ENCODE peak calls at places on chromosomes 11 and 22, in five cellular contexts. I, A, M, Y and G are unnamed samples. For H3K27me3, the result is how much of the 10 kb centered on the place peaks cover.

GRCh38 chr11:108496643-108497256 is 1.4 kb downstream of the POGLUT3 start:
- DNase-seq in I (no peak), A (no peak), M (no peak), Y (peak), G (no peak)

GRCh38 chr11:94768602-94769511 is 701 bp downstream of the AMOTL1 start:
- DNase-seq in I (peak), A (peak), M (peak), Y (peak), G (no peak)

GRCh38 chr22:23248583-23248982 is 68.3 kb downstream of the BCR start:
- DNase-seq in I (no peak), A (no peak), M (no peak), Y (peak), G (no peak)

GRCh38 chr11:2904153-2905052 is 18.8 kb upstream of the CDKN1C start:
- DNase-seq in I (no peak), A (no peak), M (no peak), Y (no peak), G (no peak)

GRCh38 chr11:41413843-41414242 is 45.6 kb downstream of the LRRC4C start:
- DNase-seq in I (no peak), A (no peak), M (no peak), Y (no peak), G (no peak)

GRCh38 chr22:42068351-42068730 is 2.3 kb downstream of the NAGA start:
- DNase-seq in I (peak), A (no peak), M (no peak), Y (no peak), G (no peak)

GRCh38 chr11:111846063-111846462 is 25.3 kb downstream of the ALG9 start:
- DNase-seq in I (no peak), A (peak), M (no peak), Y (peak), G (no peak)

GRCh38 chr11:111571829-111572501 is 30.3 kb upstream of the SIK2 start:
- DNase-seq in I (no peak), A (no peak), M (no peak), Y (no peak), G (no peak)

GRCh38 chr11:117055449-117055848 is 42.8 kb downstream of the SIK3 start:
- DNase-seq in I (no peak), A (no peak), M (no peak), Y (no peak), G (no peak)

GRCh38 chr11:17864478-17864941 is 129.9 kb downstream of the KCNC1 start:
- DNase-seq in I (no peak), A (no peak), M (no peak), Y (no peak), G (no peak)

GRCh38 chr11:17611049-17611448 is 64.0 kb downstream of the OTOG start:
- DNase-seq in I (no peak), A (no peak), M (no peak), Y (no peak), G (no peak)

GRCh38 chr11:119263352-119263940 is 53.5 kb downstream of the MCAM start:
- DNase-seq in I (no peak), A (no peak), M (no peak), Y (no peak), G (no peak)

GRCh38 chr11:101555366-101555765 is 28.4 kb downstream of the TRPC6 start:
- DNase-seq in I (no peak), A (no peak), M (no peak), Y (peak), G (no peak)

GRCh38 chr11:45110562-45110961 is 35.9 kb upstream of the PRDM11 start:
- DNase-seq in I (no peak), A (peak), M (peak), Y (peak), G (no peak)

GRCh38 chr11:120917536-120918239 is 106.2 kb upstream of the TBCEL start:
- DNase-seq in I (no peak), A (no peak), M (no peak), Y (no peak), G (no peak)

GRCh38 chr11:10646956-10647355 is 46.6 kb downstream of the IRAG1 start:
- DNase-seq in I (no peak), A (no peak), M (no peak), Y (no peak), G (no peak)

GRCh38 chr11:96145163-96145585 is 197.8 kb downstream of the MAML2 start:
- DNase-seq in I (no peak), A (no peak), M (peak), Y (no peak), G (no peak)

GRCh38 chr22:26047516-26047915 is 121.7 kb upstream of the SEZ6L start:
- DNase-seq in I (no peak), A (no peak), M (no peak), Y (no peak), G (no peak)

GRCh38 chr22:29520851-29521250 is 32.7 kb downstream of the THOC5 start:
- DNase-seq in I (no peak), A (no peak), M (peak), Y (peak), G (no peak)

GRCh38 chr11:65311197-65311631 is 3.5 kb upstream of the CDC42EP2 start:
- DNase-seq in I (no peak), A (no peak), M (no peak), Y (peak), G (no peak)

GRCh38 chr11:86158716-86159669 is 85.6 kb upstream of the EED start:
- DNase-seq in I (no peak), A (no peak), M (no peak), Y (no peak), G (no peak)

GRCh38 chr22:24338701-24339451 is 68.2 kb downstream of the SPECC1L start:
- DNase-seq in I (no peak), A (no peak), M (peak), Y (no peak), G (no peak)

GRCh38 chr11:102120437-102120935 is 10.2 kb downstream of the YAP1 start:
- DNase-seq in I (no peak), A (no peak), M (no peak), Y (no peak), G (no peak)

GRCh38 chr11:94647926-94648325 is 80.8 kb downstream of the PIWIL4 start:
- DNase-seq in I (no peak), A (peak), M (peak), Y (peak), G (no peak)

GRCh38 chr22:17332109-17332508 is 37.2 kb upstream of the CECR2 start:
- DNase-seq in I (no peak), A (no peak), M (no peak), Y (no peak), G (no peak)

GRCh38 chr22:46439111-46439510 is 98.3 kb downstream of the CELSR1 start:
- DNase-seq in I (no peak), A (no peak), M (no peak), Y (no peak), G (no peak)
- TF ChIP-seq CTCF in I (no peak), A (no peak), M (no peak), Y (no peak), G (no peak)

GRCh38 chr11:34647131-34647530 is 26.2 kb downstream of the EHF start:
- DNase-seq in I (no peak), A (no peak), M (no peak), Y (no peak), G (no peak)
- H3K27ac ChIP-seq in I (no peak), A (no peak), M (no peak), Y (no peak), G (no peak)

GRCh38 chr11:1448882-1449281 is 37.7 kb downstream of the MOB2 start:
- DNase-seq in I (no peak), A (no peak), M (no peak), Y (no peak), G (no peak)
- H3K27me3 ChIP-seq in I (under half), A (under half), M (under half), Y (under half), G (under half)

DNA sequence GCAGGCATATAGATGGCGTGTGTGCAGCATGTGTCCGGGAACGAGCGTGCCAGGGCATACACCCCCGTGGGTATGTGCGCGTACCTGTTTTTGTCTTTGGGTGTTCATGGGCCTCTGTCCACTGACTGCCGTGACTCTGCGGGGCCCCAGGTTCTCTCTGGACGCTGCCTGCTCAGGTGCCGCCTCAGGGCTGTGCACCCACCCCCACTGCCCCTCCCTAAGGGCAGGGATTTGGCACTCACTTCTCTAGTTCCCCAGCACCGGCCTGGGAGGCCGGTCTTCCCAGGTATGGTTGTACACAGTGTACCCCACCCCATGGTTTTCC is 111.5 kb downstream of the ST3GAL4 start:
- DNase-seq in I (no peak), A (no peak), M (no peak), Y (no peak), G (no peak)
- TF ChIP-seq CTCF in I (no peak), A (no peak), M (no peak), Y (no peak), G (no peak)

GRCh38 chr11:12694182-12694531 is 19.9 kb downstream of the TEAD1 start:
- DNase-seq in I (no peak), A (no peak), M (peak), Y (no peak), G (no peak)
- H3K27ac ChIP-seq in I (peak), A (peak), M (peak), Y (peak), G (no peak)